ENCODE peak calls at places on chromosome 15, in nine cellular contexts. X is sigmoid colon, S is upper lobe of left lung, R is transverse colon, I is spleen, J is suprapubic skin, D is HCT116, L is stomach, W is esophagus muscularis mucosa. E is an unnamed sample.

GRCh38 chr15:62977952-62978811 is 64.4 kb upstream of the TPM1 start:
- DNase-seq in X (no peak), S (no peak), R (no peak), I (no peak), J (no peak), D (no peak), L (no peak), W (no peak), E (no peak)

GRCh38 chr15:47756872-47757271 is 39.6 kb downstream of the SEMA6D start:
- DNase-seq in X (no peak), S (no peak), R (peak), I (no peak), J (no peak), D (no peak), L (no peak), W (no peak), E (no peak)

GRCh38 chr15:89767411-89767915 is 8.7 kb upstream of the MESP2 start:
- DNase-seq in X (no peak), S (no peak), R (no peak), I (peak), J (no peak), D (no peak), L (peak), W (no peak), E (peak)

GRCh38 chr15:45871121-45871855 is 236.5 kb downstream of the SQOR start:
- DNase-seq in X (no peak), S (no peak), R (peak), I (no peak), J (no peak), D (no peak), L (no peak), W (no peak), E (no peak)

GRCh38 chr15:51796777-51797474 is 32.5 kb upstream of the TMOD3 start:
- DNase-seq in X (no peak), S (no peak), R (no peak), I (no peak), J (no peak), D (no peak), L (no peak), W (no peak), E (no peak)

GRCh38 chr15:82117296-82117695 is 71.5 kb upstream of the MEX3B start:
- DNase-seq in X (no peak), S (no peak), R (no peak), I (no peak), J (no peak), D (no peak), L (no peak), W (no peak), E (no peak)

GRCh38 chr15:92801774-92802464 is 98.2 kb upstream of the CHD2 start:
- DNase-seq in X (peak), S (peak), R (peak), I (no peak), J (peak), D (peak), L (no peak), W (no peak), E (no peak)

GRCh38 chr15:29268706-29269484 is 727 bp downstream of the NSMCE3 start:
- DNase-seq in X (peak), S (peak), R (peak), I (peak), J (no peak), D (no peak), L (no peak), W (no peak), E (no peak)

GRCh38 chr15:27757050-27757449 is 342.1 kb downstream of the OCA2 start:
- DNase-seq in X (no peak), S (no peak), R (no peak), I (no peak), J (no peak), D (no peak), L (no peak), W (peak), E (no peak)

GRCh38 chr15:39083213-39083612 is 497.7 kb upstream of the THBS1 start:
- DNase-seq in X (no peak), S (no peak), R (no peak), I (no peak), J (no peak), D (no peak), L (no peak), W (no peak), E (no peak)

GRCh38 chr15:26662226-26662750 is 110.6 kb downstream of the GABRB3 start:
- DNase-seq in X (no peak), S (no peak), R (no peak), I (no peak), J (no peak), D (no peak), L (no peak), W (no peak), E (no peak)

GRCh38 chr15:81619002-81619401 is 245.0 kb upstream of the TMC3 start:
- DNase-seq in X (no peak), S (no peak), R (no peak), I (no peak), J (no peak), D (no peak), L (no peak), W (no peak), E (no peak)

GRCh38 chr15:88513195-88513594 is 33.3 kb downstream of the DET1 start:
- DNase-seq in X (no peak), S (no peak), R (no peak), I (no peak), J (no peak), D (no peak), L (no peak), W (no peak), E (no peak)

GRCh38 chr15:94576889-94577533 is 345.6 kb downstream of the MCTP2 start:
- DNase-seq in X (no peak), S (no peak), R (peak), I (no peak), J (no peak), D (peak), L (peak), W (no peak), E (no peak)

GRCh38 chr15:78075490-78076230 is 1.9 kb downstream of the TBC1D2B start:
- DNase-seq in X (peak), S (peak), R (peak), I (no peak), J (no peak), D (no peak), L (peak), W (no peak), E (no peak)

GRCh38 chr15:96321422-96322391 is 8.8 kb upstream of the NR2F2 start:
- DNase-seq in X (peak), S (no peak), R (no peak), I (peak), J (no peak), D (no peak), L (peak), W (no peak), E (no peak)

GRCh38 chr15:52492132-52492531 is 36.5 kb downstream of the MYO5A start:
- DNase-seq in X (no peak), S (no peak), R (no peak), I (no peak), J (no peak), D (no peak), L (no peak), W (no peak), E (no peak)

GRCh38 chr15:75532413-75533250 is 46.5 kb downstream of the PTPN9 start:
- DNase-seq in X (peak), S (peak), R (peak), I (no peak), J (no peak), D (peak), L (peak), W (peak), E (no peak)

GRCh38 chr15:31263751-31264533 is 62.7 kb upstream of the KLF13 start:
- DNase-seq in X (peak), S (peak), R (peak), I (peak), J (peak), D (no peak), L (peak), W (peak), E (peak)

GRCh38 chr15:84671211-84671610 is 13.2 kb upstream of the NMB start:
- DNase-seq in X (no peak), S (no peak), R (no peak), I (no peak), J (no peak), D (no peak), L (no peak), W (no peak), E (no peak)

GRCh38 chr15:83289160-83289559 is 4.7 kb upstream of the BNC1 start:
- DNase-seq in X (no peak), S (no peak), R (no peak), I (no peak), J (no peak), D (no peak), L (no peak), W (no peak), E (no peak)

GRCh38 chr15:38058596-38059075 is 124.2 kb downstream of the TMCO5A start:
- DNase-seq in X (no peak), S (no peak), R (no peak), I (no peak), J (no peak), D (no peak), L (no peak), W (no peak), E (no peak)

GRCh38 chr15:25790003-25790660 is 73.0 kb downstream of the ATP10A start:
- DNase-seq in X (peak), S (no peak), R (peak), I (no peak), J (no peak), D (no peak), L (peak), W (peak), E (no peak)

GRCh38 chr15:94403246-94403824 is 172.0 kb downstream of the MCTP2 start:
- DNase-seq in X (no peak), S (no peak), R (no peak), I (no peak), J (no peak), D (no peak), L (no peak), W (no peak), E (no peak)

GRCh38 chr15:41568350-41569017 is 9.5 kb downstream of the TYRO3 start:
- DNase-seq in X (no peak), S (peak), R (no peak), I (peak), J (no peak), D (no peak), L (peak), W (no peak), E (no peak)
- TF ChIP-seq POLR2AphosphoS5 in X (no peak), S (no peak), R (no peak), I (peak), J (no peak), D (no peak), L (no peak), W (no peak), E (no peak)

GRCh38 chr15:48869966-48870365 is 8.0 kb upstream of the EID1 start:
- DNase-seq in X (no peak), S (no peak), R (no peak), I (no peak), J (no peak), D (no peak), L (no peak), W (no peak), E (no peak)
- TF ChIP-seq POLR2A in X (no peak), S (no peak), R (no peak), I (no peak), J (no peak), D (no peak), L (no peak), W (no peak), E (no peak)

DNA sequence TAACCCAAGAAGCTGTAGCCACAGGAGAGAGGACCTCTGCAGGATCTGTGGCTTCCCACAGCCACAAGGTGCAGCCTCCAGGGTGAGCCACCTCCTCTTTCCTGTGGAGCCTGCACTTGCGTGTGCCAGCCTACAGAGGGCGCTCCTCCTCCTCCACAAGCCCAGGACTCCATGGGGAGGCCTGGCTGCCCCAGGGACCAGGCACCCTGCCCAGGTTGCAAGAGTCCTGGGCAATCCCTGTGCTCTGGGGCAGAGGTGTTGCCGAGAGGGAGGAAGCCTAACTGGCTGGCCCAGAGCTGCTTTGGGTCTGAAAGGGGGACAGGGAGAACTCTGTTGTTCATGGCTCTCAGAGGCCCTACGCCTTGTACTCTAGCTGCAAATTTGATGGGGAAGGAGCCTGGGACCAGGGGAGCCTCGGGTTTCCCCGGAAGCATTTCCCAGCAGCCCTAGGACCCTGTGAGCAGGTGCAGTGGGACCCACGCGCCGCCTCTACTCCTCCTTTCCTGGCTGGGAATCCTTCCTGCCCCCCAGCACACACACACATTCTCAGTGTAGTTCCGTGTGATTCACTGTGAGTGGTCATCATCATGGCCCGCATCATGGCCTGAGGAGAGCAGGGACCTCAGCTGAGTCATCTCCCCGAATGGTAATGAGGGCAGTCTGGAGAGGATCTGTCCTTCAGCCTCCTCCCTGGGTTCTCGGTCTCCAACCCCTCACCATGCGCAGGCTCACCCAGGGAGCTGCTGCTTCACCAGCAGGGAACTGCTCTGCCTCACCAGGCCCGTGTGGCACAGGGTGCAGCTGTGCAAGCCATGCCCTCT is 24.3 kb downstream of the TBC1D21 start:
- DNase-seq in X (no peak), S (peak), R (peak), I (peak), J (peak), D (peak), L (peak), W (no peak), E (no peak)
- H3K27ac ChIP-seq in X (no peak), S (no peak), R (no peak), I (no peak), J (no peak), D (no peak), L (no peak), W (no peak), E (no peak)

DNA sequence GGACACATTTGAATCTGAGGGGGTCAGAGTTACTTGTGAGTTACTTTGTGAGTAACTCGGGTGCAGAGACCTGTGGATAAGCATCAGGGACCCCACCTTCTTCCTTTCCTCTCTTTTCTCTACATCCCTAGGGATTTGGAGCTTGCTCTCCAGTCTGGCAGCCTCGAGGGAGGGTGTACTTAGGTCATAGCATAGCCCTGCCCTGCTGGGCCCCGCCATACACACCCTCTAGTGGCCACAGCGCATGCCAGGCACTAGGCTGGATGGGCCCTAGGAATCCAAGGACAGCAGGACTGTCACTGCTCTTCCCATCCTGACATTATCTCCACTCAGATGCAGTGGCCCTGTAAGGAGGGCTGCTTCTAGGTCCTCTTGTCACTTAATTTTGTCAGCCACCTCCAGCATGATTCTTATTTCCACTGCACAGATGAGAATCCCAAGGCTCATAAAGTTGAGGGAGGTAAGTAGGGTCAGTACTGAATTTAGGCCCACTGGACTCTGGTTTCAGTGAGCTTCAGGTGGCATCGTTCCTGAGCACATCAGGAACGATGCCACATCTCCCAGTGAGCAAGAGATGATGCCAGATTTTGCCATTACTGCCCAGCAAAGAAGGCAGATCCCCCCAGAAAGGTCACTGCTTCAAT is 3.6 kb upstream of the SMAD6 start:
- DNase-seq in X (peak), S (peak), R (peak), I (no peak), J (no peak), D (peak), L (peak), W (no peak), E (no peak)
- TF ChIP-seq POLR2AphosphoS5 in X (no peak), S (no peak), R (no peak), I (no peak), J (no peak), D (no peak), L (peak), W (peak), E (no peak)

DNA sequence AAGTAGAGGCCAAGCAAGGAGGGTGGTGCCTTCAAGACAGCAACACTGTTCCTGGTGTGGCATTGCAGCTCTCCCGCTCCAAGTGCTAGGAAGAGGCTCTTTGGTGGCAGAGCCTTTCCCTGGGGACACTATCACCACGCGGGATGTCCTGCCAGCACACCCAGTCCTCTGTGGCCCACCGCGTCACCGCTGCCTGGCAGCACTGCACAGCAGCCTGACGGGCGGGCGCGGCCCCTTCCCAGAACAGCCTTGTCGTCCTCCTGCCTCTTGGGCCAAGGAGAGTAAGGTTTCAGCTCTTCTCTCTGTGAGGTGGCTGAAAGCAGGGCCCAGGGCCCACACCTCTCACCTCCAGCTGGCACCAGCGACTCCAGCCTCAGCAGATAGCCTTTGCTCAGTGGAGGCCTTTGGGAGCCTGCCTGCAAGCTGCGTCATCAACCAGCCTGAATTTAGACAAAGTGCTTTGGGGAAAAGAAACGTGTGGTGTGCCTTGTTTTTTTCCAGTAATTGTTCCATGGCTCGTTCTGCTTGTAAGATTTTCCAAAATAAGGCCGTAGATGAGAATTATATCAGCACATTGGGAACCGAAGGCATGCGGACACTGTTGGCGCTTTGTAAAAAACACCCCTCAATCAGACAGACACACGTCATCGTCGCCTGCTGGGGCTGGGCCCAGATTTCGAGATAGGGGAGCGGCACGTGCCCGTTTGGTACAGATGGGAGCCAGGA is 65.0 kb downstream of the AAGAB start:
- DNase-seq in X (peak), S (no peak), R (no peak), I (peak), J (no peak), D (no peak), L (peak), W (peak), E (no peak)
- TF ChIP-seq POLR2A in X (no peak), S (no peak), R (no peak), I (no peak), J (no peak), D (no peak), L (no peak), W (no peak), E (no peak)

GRCh38 chr15:70324001-70324974 is 226.6 kb upstream of the TLE3 start:
- DNase-seq in X (peak), S (no peak), R (no peak), I (no peak), J (no peak), D (no peak), L (peak), W (peak), E (peak)
- H3K27ac ChIP-seq in X (peak), S (no peak), R (peak), I (no peak), J (no peak), D (no peak), L (peak), W (peak), E (peak)

GRCh38 chr15:73994912-73995622 is 551 bp downstream of the PML start:
- DNase-seq in X (peak), S (no peak), R (peak), I (peak), J (peak), D (no peak), L (no peak), W (no peak), E (no peak)
- TF ChIP-seq POLR2AphosphoS5 in X (peak), S (peak), R (no peak), I (no peak), J (no peak), D (no peak), L (no peak), W (peak), E (no peak)

GRCh38 chr15:100052716-100053475 is 288.9 kb downstream of the ADAMTS17 start:
- DNase-seq in X (no peak), S (no peak), R (no peak), I (no peak), J (no peak), D (no peak), L (no peak), W (peak), E (no peak)

GRCh38 chr15:100050877-100051786 is 290.6 kb downstream of the ADAMTS17 start:
- DNase-seq in X (no peak), S (no peak), R (no peak), I (no peak), J (no peak), D (no peak), L (no peak), W (peak), E (no peak)

GRCh38 chr15:100049483-100049882 is 292.3 kb downstream of the ADAMTS17 start:
- DNase-seq in X (no peak), S (no peak), R (no peak), I (no peak), J (peak), D (no peak), L (no peak), W (peak), E (no peak)

GRCh38 chr15:100049936-100050876 is 291.6 kb downstream of the ADAMTS17 start:
- DNase-seq in X (no peak), S (no peak), R (no peak), I (no peak), J (peak), D (no peak), L (no peak), W (peak), E (no peak)

GRCh38 chr15:100048736-100049135 is 293.0 kb downstream of the ADAMTS17 start:
- DNase-seq in X (no peak), S (no peak), R (no peak), I (no peak), J (peak), D (no peak), L (no peak), W (no peak), E (no peak)
- TF ChIP-seq POLR2A in X (no peak), S (no peak), R (no peak), I (no peak), J (no peak), D (no peak), L (no peak), W (no peak), E (no peak)